ENCODE peak calls at places on chromosome 12, in ten cellular contexts. T is DMS153; I is OCI-M1; B is fibroblast of mammary gland; Q is cardiac muscle cell; X is HS-5; K is progenitor cell of endocrine pancreas; N is activated naive CD4-positive, alpha-beta T cell treated with anti-CD3 and anti-CD28 coated beads, Interleukin-2, amount 50 U/mL, for 72 hours; R is stimulated activated CD4-positive, alpha-beta T cell treated with anti-CD3 and anti-CD28 coated beads, Interleukin-4, amount 100 ng/mL, for 1 hour; Y is H7. S is an unnamed sample.

GRCh38 chr12:30926243-30927209 is at the start of gene TSPAN11:
- DNase-seq in T (no peak), I (no peak), B (peak), Q (peak), X (no peak), K (peak), N (no peak), R (no peak), Y (peak), S (no peak)

GRCh38 chr12:116539361-116539771 is 19.8 kb upstream of the MAP1LC3B2 start:
- DNase-seq in T (peak), I (no peak), B (peak), Q (no peak), X (no peak), K (no peak), N (no peak), R (no peak), Y (no peak), S (no peak)

GRCh38 chr12:112891093-112892024 is 15.4 kb upstream of the OAS1 start:
- DNase-seq in T (no peak), I (no peak), B (no peak), Q (no peak), X (no peak), K (no peak), N (no peak), R (no peak), Y (no peak), S (no peak)

GRCh38 chr12:106135075-106135474 is 3.7 kb downstream of the NUAK1 start:
- DNase-seq in T (no peak), I (no peak), B (no peak), Q (no peak), X (no peak), K (no peak), N (no peak), R (no peak), Y (no peak), S (no peak)

GRCh38 chr12:110813298-110813697 is 33.5 kb upstream of the CCDC63 start:
- DNase-seq in T (no peak), I (no peak), B (no peak), Q (peak), X (no peak), K (no peak), N (no peak), R (no peak), Y (peak), S (no peak)

GRCh38 chr12:54373619-54374554 is 9.6 kb upstream of the GPR84 start:
- DNase-seq in T (no peak), I (no peak), B (no peak), Q (no peak), X (no peak), K (no peak), N (no peak), R (no peak), Y (peak), S (no peak)

GRCh38 chr12:5796171-5797091 is 148.6 kb downstream of the ANO2 start:
- DNase-seq in T (no peak), I (peak), B (no peak), Q (peak), X (no peak), K (peak), N (no peak), R (peak), Y (peak), S (peak)

GRCh38 chr12:2295941-2296461 is 243.2 kb downstream of the CACNA1C start:
- DNase-seq in T (no peak), I (no peak), B (peak), Q (no peak), X (peak), K (no peak), N (no peak), R (no peak), Y (no peak), S (no peak)

GRCh38 chr12:87667378-87667777 is 361.8 kb downstream of the C12orf50 start:
- DNase-seq in T (no peak), I (peak), B (peak), Q (no peak), X (no peak), K (no peak), N (no peak), R (no peak), Y (no peak), S (no peak)

GRCh38 chr12:122094735-122095561 is 16.4 kb downstream of the MLXIP start:
- DNase-seq in T (peak), I (peak), B (peak), Q (peak), X (no peak), K (no peak), N (no peak), R (no peak), Y (no peak), S (peak)

GRCh38 chr12:2332947-2333346 is 280.2 kb downstream of the CACNA1C start:
- DNase-seq in T (no peak), I (no peak), B (no peak), Q (no peak), X (no peak), K (no peak), N (no peak), R (no peak), Y (no peak), S (no peak)

GRCh38 chr12:92987362-92987761 is 58.3 kb upstream of the EEA1 start:
- DNase-seq in T (peak), I (peak), B (peak), Q (peak), X (no peak), K (no peak), N (no peak), R (no peak), Y (peak), S (peak)

GRCh38 chr12:56007892-56008471 is 10.9 kb downstream of the SUOX start:
- DNase-seq in T (no peak), I (no peak), B (peak), Q (no peak), X (no peak), K (no peak), N (no peak), R (no peak), Y (no peak), S (no peak)

GRCh38 chr12:110557300-110557699 is 25.8 kb downstream of the PPTC7 start:
- DNase-seq in T (no peak), I (no peak), B (no peak), Q (no peak), X (no peak), K (no peak), N (no peak), R (no peak), Y (no peak), S (no peak)

GRCh38 chr12:62698701-62699101 is 232.1 kb downstream of the MON2 start:
- DNase-seq in T (no peak), I (no peak), B (peak), Q (no peak), X (peak), K (no peak), N (no peak), R (no peak), Y (no peak), S (no peak)

GRCh38 chr12:108133482-108133881 is 4.4 kb downstream of the WSCD2 start:
- DNase-seq in T (no peak), I (no peak), B (no peak), Q (peak), X (no peak), K (no peak), N (no peak), R (no peak), Y (no peak), S (no peak)

GRCh38 chr12:91180577-91180976 is 2.0 kb downstream of the DCN start:
- DNase-seq in T (no peak), I (peak), B (peak), Q (no peak), X (peak), K (no peak), N (no peak), R (no peak), Y (no peak), S (no peak)

GRCh38 chr12:123041042-123041531 is 60.6 kb downstream of the ARL6IP4 start:
- DNase-seq in T (peak), I (no peak), B (no peak), Q (no peak), X (no peak), K (no peak), N (no peak), R (no peak), Y (no peak), S (no peak)

S was measured in Caco-2.